ENCODE peak calls at places on chromosomes 16 and 17, in five cellular contexts. Y is mesendoderm, E is tibial artery, F is heart left ventricle, L is GM12865. A is an unnamed sample.

GRCh38 chr17:45650601-45651000 is 133.5 kb upstream of the CRHR1 start:
- DNase-seq in Y (peak), E (no peak), L (no peak), F (no peak), A (no peak)

GRCh38 chr17:83055911-83056582 is 23.4 kb upstream of the METRNL start:
- DNase-seq in E (no peak), Y (no peak), F (peak), L (no peak), A (peak)

GRCh38 chr17:42804918-42805367 is 6.3 kb downstream of the CNTD1 start:
- DNase-seq in E (no peak), F (no peak), L (no peak), Y (no peak), A (no peak)

GRCh38 chr16:65409505-65409904 is 287.6 kb upstream of the CDH11 start:
- DNase-seq in F (no peak), E (no peak), L (no peak), Y (no peak), A (no peak)

GRCh38 chr16:22641030-22641671 is 130.5 kb downstream of the NPIPB5 start:
- DNase-seq in Y (peak), F (no peak), L (peak), E (no peak), A (peak)

GRCh38 chr17:80176757-80177156 is 6.9 kb downstream of the CARD14 start:
- DNase-seq in F (no peak), E (no peak), L (no peak), Y (no peak), A (no peak)

GRCh38 chr17:74520790-74521480 is 10.3 kb downstream of the CD300LB start:
- DNase-seq in F (peak), Y (no peak), L (no peak), E (no peak), A (no peak)

GRCh38 chr16:8032406-8032805 is 557.9 kb downstream of the TMEM114 start:
- DNase-seq in E (no peak), F (no peak), Y (no peak), L (no peak), A (no peak)

GRCh38 chr17:9484789-9485188 is 90.8 kb downstream of the STX8 start:
- DNase-seq in F (no peak), Y (no peak), L (no peak), E (no peak), A (no peak)

GRCh38 chr17:81385320-81386111 is 9.7 kb upstream of the BAHCC1 start:
- DNase-seq in Y (no peak), L (no peak), E (no peak), F (no peak), A (peak)

GRCh38 chr17:67682196-67682595 is 35.5 kb upstream of the NOL11 start:
- DNase-seq in E (no peak), L (no peak), Y (no peak), F (no peak), A (no peak)

GRCh38 chr17:40497704-40498103 is 3.7 kb downstream of the TNS4 start:
- DNase-seq in L (no peak), Y (peak), E (no peak), F (no peak), A (no peak)

GRCh38 chr16:30893082-30893743 is 664 bp downstream of the BCL7C start:
- DNase-seq in F (no peak), L (peak), Y (no peak), E (no peak), A (no peak)

GRCh38 chr16:48203974-48204824 is 39.9 kb upstream of the LONP2 start:
- DNase-seq in L (no peak), E (no peak), Y (no peak), F (no peak), A (no peak)

GRCh38 chr17:76713765-76714164 is 3.0 kb upstream of the MXRA7 start:
- DNase-seq in F (no peak), Y (no peak), L (no peak), E (no peak), A (no peak)

GRCh38 chr16:57084257-57084770 is 8.1 kb upstream of the CPNE2 start:
- DNase-seq in E (peak), Y (peak), L (peak), F (peak), A (no peak)

GRCh38 chr17:80455784-80456183 is 20.6 kb downstream of the NPTX1 start:
- DNase-seq in E (no peak), F (no peak), L (no peak), Y (no peak), A (no peak)

GRCh38 chr16:17397499-17397891 is 73.3 kb downstream of the XYLT1 start:
- DNase-seq in F (peak), Y (no peak), L (no peak), E (no peak), A (no peak)

GRCh38 chr17:6096201-6097004 is 26.2 kb downstream of the WSCD1 start:
- DNase-seq in F (no peak), L (no peak), E (no peak), Y (no peak), A (no peak)

GRCh38 chr16:78297066-78297666 is 197.7 kb downstream of the WWOX start:
- DNase-seq in L (no peak), E (no peak), Y (no peak), F (peak), A (no peak)

GRCh38 chr17:31007695-31008373 is 37.0 kb downstream of the RNF135 start:
- DNase-seq in E (no peak), F (no peak), Y (no peak), L (no peak), A (no peak)

GRCh38 chr16:48950184-48950583 is 331.5 kb downstream of the CBLN1 start:
- DNase-seq in E (no peak), F (no peak), Y (no peak), L (no peak), A (no peak)

GRCh38 chr16:84196101-84196500 is 5.1 kb downstream of the ADAD2 start:
- DNase-seq in Y (no peak), F (no peak), L (no peak), E (no peak), A (no peak)

GRCh38 chr17:65278050-65278819 is 141.1 kb downstream of the RGS9 start:
- DNase-seq in F (peak), L (peak), Y (peak), E (no peak), A (peak)

DNA sequence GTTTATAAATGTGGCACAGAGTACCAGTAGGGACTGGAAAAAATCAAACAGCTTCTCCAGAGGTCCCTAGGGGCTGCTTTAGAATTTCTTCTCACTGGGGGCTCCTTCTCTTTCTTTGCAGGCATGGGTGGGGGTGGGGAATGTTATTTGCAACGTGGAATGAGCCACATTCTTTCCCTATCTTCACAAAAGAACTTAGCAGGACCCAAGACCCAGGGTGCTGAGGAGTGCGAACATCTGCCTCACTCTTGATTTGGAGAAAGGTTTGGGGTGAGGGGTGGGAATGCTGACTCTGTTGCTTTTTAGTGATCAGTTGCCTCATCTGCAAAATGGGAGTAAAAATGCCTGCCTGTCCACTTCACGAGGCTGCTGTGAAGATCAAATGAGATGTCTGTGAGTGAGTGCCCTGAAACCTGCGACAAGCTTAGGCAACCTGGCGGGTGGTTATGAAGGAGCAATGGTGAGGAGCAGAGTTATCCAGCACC is 10.8 kb upstream of the PIPOX start:
- DNase-seq in F (no peak), E (no peak), Y (peak), L (no peak), A (no peak)
- H3K4me3 ChIP-seq in F (no peak), E (no peak), Y (no peak), L (no peak), A (no peak)

GRCh38 chr16:89257757-89258465 is 40.4 kb downstream of the ZNF778 start:
- DNase-seq in L (no peak), F (no peak), E (no peak), Y (peak), A (no peak)
- H3K4me3 ChIP-seq in L (no peak), F (peak), E (no peak), Y (no peak), A (peak)

GRCh38 chr17:38451030-38451839 is 23.0 kb downstream of the ARHGAP23 start:
- DNase-seq in L (no peak), Y (peak), E (no peak), F (peak), A (no peak)

GRCh38 chr17:38453951-38454421 is 25.7 kb downstream of the ARHGAP23 start:
- DNase-seq in E (no peak), Y (no peak), F (peak), L (no peak), A (no peak)

GRCh38 chr17:38454528-38454927 is 26.3 kb downstream of the ARHGAP23 start:
- DNase-seq in E (peak), F (peak), Y (no peak), L (no peak), A (no peak)

GRCh38 chr17:38451840-38452529 is 23.7 kb downstream of the ARHGAP23 start:
- DNase-seq in Y (peak), F (peak), L (no peak), E (no peak), A (peak)

GRCh38 chr17:38452719-38453118 is 24.5 kb downstream of the ARHGAP23 start:
- DNase-seq in E (no peak), F (no peak), Y (peak), L (no peak), A (no peak)
- H3K4me3 ChIP-seq in E (no peak), F (no peak), Y (no peak), L (no peak), A (no peak)

GRCh38 chr16:50267651-50268050 is 1.3 kb downstream of the ADCY7 start:
- DNase-seq in L (no peak), F (no peak), Y (no peak), E (no peak), A (no peak)

GRCh38 chr16:50269769-50270509 is 3.6 kb downstream of the ADCY7 start:
- DNase-seq in Y (no peak), E (no peak), L (no peak), F (no peak), A (no peak)

GRCh38 chr16:50270510-50271147 is 4.3 kb downstream of the ADCY7 start:
- DNase-seq in E (no peak), L (no peak), Y (no peak), F (no peak), A (no peak)

GRCh38 chr16:50268352-50268751 is 2.0 kb downstream of the ADCY7 start:
- DNase-seq in F (no peak), Y (no peak), E (no peak), L (no peak), A (no peak)

DNA sequence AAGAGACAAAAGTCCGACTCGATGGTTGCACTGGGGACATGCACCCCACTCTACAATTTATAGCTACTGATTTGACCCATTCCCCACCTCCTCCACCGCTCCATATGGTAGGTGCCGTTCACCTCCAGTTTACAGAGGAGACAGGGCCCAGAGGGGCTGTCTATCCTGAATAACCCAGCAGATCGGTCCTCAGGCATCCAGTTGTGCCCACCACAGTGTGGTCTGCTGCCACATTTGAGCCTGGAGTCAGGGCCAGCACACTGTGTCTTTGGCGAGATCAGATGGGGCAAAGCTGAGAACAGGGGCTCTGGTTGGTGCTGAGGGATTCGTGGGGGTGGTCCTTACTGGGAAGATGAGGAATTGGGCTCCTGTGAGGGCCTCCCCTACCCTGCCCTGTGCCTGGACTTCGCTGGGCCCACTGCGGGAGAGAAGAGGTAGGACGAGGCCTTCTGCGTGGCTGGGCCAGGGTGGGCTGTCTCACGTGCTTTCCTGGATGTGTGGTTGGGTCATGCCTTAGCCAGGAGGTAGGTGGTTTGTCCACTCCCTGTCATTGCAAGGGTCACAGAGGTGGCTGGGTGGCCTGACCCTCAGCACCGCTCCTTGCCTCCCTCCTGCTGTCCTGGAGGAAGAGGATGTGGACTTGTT is 2.8 kb downstream of the ADCY7 start:
- DNase-seq in L (no peak), Y (no peak), E (no peak), F (no peak), A (no peak)
- H3K4me3 ChIP-seq in L (no peak), Y (no peak), E (no peak), F (no peak), A (no peak)

DNA sequence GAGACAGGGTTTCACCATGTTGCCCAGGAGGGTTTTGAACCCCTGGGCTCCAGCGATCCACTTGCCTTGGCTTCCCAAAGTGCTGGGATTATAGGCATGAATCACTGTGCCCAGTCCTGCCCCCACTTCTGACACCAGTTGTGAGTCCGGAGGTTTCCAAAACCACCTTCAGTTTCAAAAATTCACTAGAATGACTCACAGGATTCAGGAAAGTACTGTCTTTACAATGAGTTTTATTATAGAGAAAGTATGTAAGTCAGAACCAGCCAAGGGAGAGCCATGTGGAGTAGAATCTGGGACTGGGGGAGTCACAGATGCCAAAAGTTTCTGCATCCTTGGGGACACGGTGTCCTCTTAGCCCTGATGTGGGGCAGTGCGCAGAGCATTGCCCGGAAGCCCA is 55.1 kb downstream of the PLD6 start:
- DNase-seq in E (no peak), Y (no peak), F (no peak), L (peak), A (peak)
- H3K4me3 ChIP-seq in E (no peak), Y (no peak), F (no peak), L (no peak), A (no peak)

DNA sequence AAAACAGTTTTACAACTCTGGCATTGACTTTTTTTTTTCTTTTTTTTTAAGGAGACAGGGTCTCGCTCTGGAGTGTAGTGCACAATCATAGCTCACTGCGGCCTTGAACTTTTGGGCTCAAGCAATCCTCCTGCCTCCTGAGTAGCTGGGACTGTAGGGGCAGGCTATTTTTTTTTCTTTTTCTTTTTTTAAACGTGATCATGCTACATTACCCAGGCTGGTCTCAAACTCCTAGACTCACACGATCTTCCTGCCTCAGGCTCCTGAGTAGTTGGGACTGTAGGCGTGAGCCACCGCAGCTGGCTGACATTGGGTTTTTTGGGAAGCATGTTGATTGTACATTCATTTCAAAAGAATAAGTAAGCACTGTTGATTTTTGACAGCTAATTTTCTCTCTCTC is 32.1 kb downstream of the TNRC6A start:
- DNase-seq in F (no peak), E (no peak), Y (no peak), L (no peak), A (no peak)
- H3K4me3 ChIP-seq in F (no peak), E (no peak), Y (no peak), L (no peak), A (no peak)

GRCh38 chr16:66619534-66620418 is 15.3 kb downstream of the CMTM3 start:
- DNase-seq in F (no peak), L (no peak), Y (peak), E (no peak), A (peak)
- H3K4me3 ChIP-seq in F (no peak), L (no peak), Y (no peak), E (no peak), A (no peak)

DNA sequence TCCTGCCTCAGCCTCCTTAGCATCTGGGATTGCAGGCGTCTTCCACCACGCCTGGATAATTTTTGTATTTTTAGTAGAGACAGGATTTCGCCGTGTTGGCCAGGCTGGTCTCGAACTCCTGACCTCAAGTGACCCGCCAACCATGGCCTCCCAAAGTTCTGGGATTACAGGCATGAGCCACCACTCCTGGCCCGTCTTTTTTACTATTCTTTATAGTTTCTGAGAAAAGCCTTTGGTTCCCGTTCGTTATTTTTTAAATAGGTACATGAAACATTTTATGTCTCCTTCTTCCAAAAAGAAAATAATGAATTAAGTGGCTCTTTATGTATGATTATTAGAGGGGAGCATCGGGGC is 570 bp upstream of the BCO1 start:
- DNase-seq in L (no peak), E (no peak), F (no peak), Y (no peak), A (no peak)
- H3K4me3 ChIP-seq in L (no peak), E (no peak), F (no peak), Y (no peak), A (no peak)

GRCh38 chr16:46883690-46884512 is at the start of gene GPT2:
- DNase-seq in L (peak), Y (peak), E (peak), F (peak), A (peak)

GRCh38 chr16:46883353-46883689 is 841 bp upstream of the GPT2 start:
- DNase-seq in Y (no peak), L (no peak), F (no peak), E (no peak), A (no peak)

GRCh38 chr16:46882304-46882939 is 1.7 kb upstream of the GPT2 start:
- DNase-seq in L (no peak), F (no peak), Y (no peak), E (no peak), A (no peak)

GRCh38 chr16:46884513-46885293 is 541 bp downstream of the GPT2 start:
- DNase-seq in L (peak), E (no peak), F (no peak), Y (peak), A (no peak)

GRCh38 chr16:46882940-46883307 is 1.2 kb upstream of the GPT2 start:
- DNase-seq in L (no peak), F (no peak), E (no peak), Y (no peak), A (no peak)
- H3K4me3 ChIP-seq in L (no peak), F (no peak), E (no peak), Y (no peak), A (no peak)

DNA sequence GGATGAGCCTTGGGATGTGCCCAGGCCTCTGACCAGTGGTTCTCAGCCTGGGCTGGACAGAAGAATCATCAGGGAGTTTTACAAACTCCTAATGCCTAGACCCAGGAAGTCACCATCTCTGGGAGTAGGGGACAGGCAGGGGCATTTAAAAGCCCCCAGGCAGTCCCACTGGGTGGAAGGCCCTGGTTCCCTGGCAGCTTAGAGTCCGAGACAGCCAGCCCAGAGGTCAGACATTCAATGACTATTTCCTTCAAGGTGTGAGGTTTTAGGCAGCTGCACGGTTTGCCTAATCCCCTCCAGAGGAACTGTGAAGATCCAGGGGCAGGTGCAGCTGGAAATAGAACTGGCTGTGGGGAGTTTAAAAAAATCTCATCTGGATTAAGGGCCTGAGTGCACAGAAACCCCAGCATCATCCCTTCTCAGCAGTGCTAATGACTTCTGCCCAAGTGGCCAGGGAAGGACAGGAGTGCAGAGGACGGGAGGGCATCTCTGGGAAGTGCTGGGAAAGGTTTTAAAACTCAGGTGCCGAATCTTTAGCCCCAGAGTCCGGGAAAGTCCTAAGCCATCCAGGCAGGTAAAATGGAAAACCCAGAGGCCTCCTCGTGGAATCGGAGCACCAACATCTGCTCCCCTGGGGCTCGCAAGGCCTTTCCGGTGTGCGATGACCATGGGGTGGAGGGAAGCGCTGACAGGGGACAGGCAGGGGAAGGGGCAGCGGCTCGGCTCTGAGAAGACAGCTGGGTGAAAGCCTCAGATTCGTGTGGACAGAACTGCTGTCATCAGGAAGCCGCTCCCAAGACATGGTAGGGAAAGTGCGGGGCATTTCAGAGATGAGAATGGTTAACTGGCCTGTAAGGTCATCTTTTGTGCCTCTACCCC is 1.5 kb upstream of the LGALS3BP start:
- DNase-seq in E (no peak), F (no peak), Y (no peak), L (no peak), A (no peak)
- H3K4me3 ChIP-seq in E (no peak), F (no peak), Y (no peak), L (no peak), A (no peak)

A was measured in skeletal muscle cell.